ENCODE peak calls at places on chromosomes 7 and 10, in eight cellular contexts. One of them, this sample, is unnamed. For H3K27me3, the result is how much of the 10 kb centered on the place peaks cover.

GRCh38 chr10:44769449-44769848 is 141.7 kb upstream of the TMEM72 start:
- DNase-seq in upper lobe of right lung: no peak
- DNase-seq in IMR-90: no peak
- DNase-seq in pancreas: no peak
- DNase-seq in suprapubic skin: no peak
- DNase-seq in heart right ventricle: no peak
- DNase-seq in BJ: no peak
- DNase-seq in PC-9: no peak
- DNase-seq in this sample: no peak

GRCh38 chr7:98826811-98827231 is 43.0 kb downstream of the TMEM130 start:
- DNase-seq in upper lobe of right lung: no peak
- DNase-seq in IMR-90: no peak
- DNase-seq in pancreas: peak
- DNase-seq in suprapubic skin: no peak
- DNase-seq in heart right ventricle: peak
- DNase-seq in BJ: no peak
- DNase-seq in PC-9: no peak
- DNase-seq in this sample: no peak

GRCh38 chr10:85888004-85888403 is 478.6 kb downstream of the GRID1 start:
- DNase-seq in upper lobe of right lung: no peak
- DNase-seq in IMR-90: no peak
- DNase-seq in pancreas: no peak
- DNase-seq in suprapubic skin: no peak
- DNase-seq in heart right ventricle: no peak
- DNase-seq in BJ: no peak
- DNase-seq in PC-9: no peak
- DNase-seq in this sample: no peak

GRCh38 chr10:6119423-6119822 is 30.6 kb downstream of the RBM17 start:
- DNase-seq in upper lobe of right lung: no peak
- DNase-seq in IMR-90: no peak
- DNase-seq in pancreas: no peak
- DNase-seq in suprapubic skin: no peak
- DNase-seq in heart right ventricle: no peak
- DNase-seq in BJ: no peak
- DNase-seq in PC-9: no peak
- DNase-seq in this sample: no peak

GRCh38 chr10:28130267-28130666 is 131.4 kb upstream of the ODAD2 start:
- DNase-seq in upper lobe of right lung: no peak
- DNase-seq in IMR-90: peak
- DNase-seq in pancreas: no peak
- DNase-seq in suprapubic skin: no peak
- DNase-seq in heart right ventricle: no peak
- DNase-seq in BJ: peak
- DNase-seq in PC-9: no peak
- DNase-seq in this sample: no peak

GRCh38 chr10:52678611-52679010 is 94.0 kb downstream of the MBL2 start:
- DNase-seq in upper lobe of right lung: no peak
- DNase-seq in IMR-90: no peak
- DNase-seq in pancreas: no peak
- DNase-seq in suprapubic skin: no peak
- DNase-seq in heart right ventricle: no peak
- DNase-seq in BJ: no peak
- DNase-seq in PC-9: no peak
- DNase-seq in this sample: no peak

GRCh38 chr7:23467281-23467680 is 3.0 kb downstream of the IGF2BP3 start:
- DNase-seq in upper lobe of right lung: no peak
- DNase-seq in IMR-90: no peak
- DNase-seq in pancreas: no peak
- DNase-seq in suprapubic skin: no peak
- DNase-seq in heart right ventricle: no peak
- DNase-seq in BJ: no peak
- DNase-seq in PC-9: no peak
- DNase-seq in this sample: no peak

GRCh38 chr7:158494162-158494586 is 93.4 kb downstream of the PTPRN2 start:
- DNase-seq in upper lobe of right lung: no peak
- DNase-seq in IMR-90: no peak
- DNase-seq in pancreas: no peak
- DNase-seq in suprapubic skin: no peak
- DNase-seq in heart right ventricle: no peak
- DNase-seq in BJ: no peak
- DNase-seq in PC-9: no peak
- DNase-seq in this sample: no peak

GRCh38 chr10:101287183-101287830 is 58.0 kb upstream of the LBX1 start:
- DNase-seq in upper lobe of right lung: no peak
- DNase-seq in IMR-90: no peak
- DNase-seq in pancreas: no peak
- DNase-seq in suprapubic skin: no peak
- DNase-seq in heart right ventricle: no peak
- DNase-seq in BJ: no peak
- DNase-seq in PC-9: no peak
- DNase-seq in this sample: no peak

GRCh38 chr10:101287922-101288638 is 58.8 kb upstream of the LBX1 start:
- DNase-seq in upper lobe of right lung: no peak
- DNase-seq in IMR-90: peak
- DNase-seq in pancreas: no peak
- DNase-seq in suprapubic skin: no peak
- DNase-seq in heart right ventricle: no peak
- DNase-seq in BJ: no peak
- DNase-seq in PC-9: no peak
- DNase-seq in this sample: no peak

GRCh38 chr10:101290415-101290814 is 61.2 kb upstream of the LBX1 start:
- DNase-seq in upper lobe of right lung: no peak
- DNase-seq in IMR-90: no peak
- DNase-seq in pancreas: no peak
- DNase-seq in suprapubic skin: no peak
- DNase-seq in heart right ventricle: no peak
- DNase-seq in BJ: no peak
- DNase-seq in PC-9: no peak
- DNase-seq in this sample: no peak

GRCh38 chr10:101291254-101292193 is 62.3 kb upstream of the LBX1 start:
- DNase-seq in upper lobe of right lung: no peak
- DNase-seq in IMR-90: peak
- DNase-seq in pancreas: peak
- DNase-seq in suprapubic skin: no peak
- DNase-seq in heart right ventricle: peak
- DNase-seq in BJ: no peak
- DNase-seq in PC-9: no peak
- DNase-seq in this sample: no peak

GRCh38 chr10:101289541-101289940 is 60.3 kb upstream of the LBX1 start:
- DNase-seq in upper lobe of right lung: no peak
- DNase-seq in IMR-90: no peak
- DNase-seq in pancreas: no peak
- DNase-seq in suprapubic skin: no peak
- DNase-seq in heart right ventricle: no peak
- DNase-seq in BJ: no peak
- DNase-seq in PC-9: no peak
- DNase-seq in this sample: no peak
- H3K27me3 ChIP-seq in upper lobe of right lung: half or more
- H3K27me3 ChIP-seq in IMR-90: half or more
- H3K27me3 ChIP-seq in pancreas: under half
- H3K27me3 ChIP-seq in suprapubic skin: half or more
- H3K27me3 ChIP-seq in heart right ventricle: half or more
- H3K27me3 ChIP-seq in BJ: half or more
- H3K27me3 ChIP-seq in PC-9: under half
- H3K27me3 ChIP-seq in this sample: half or more

GRCh38 chr7:131943211-131943610 is 386.8 kb upstream of the PODXL start:
- DNase-seq in upper lobe of right lung: no peak
- DNase-seq in IMR-90: no peak
- DNase-seq in pancreas: no peak
- DNase-seq in suprapubic skin: peak
- DNase-seq in heart right ventricle: no peak
- DNase-seq in BJ: no peak
- DNase-seq in PC-9: no peak
- DNase-seq in this sample: no peak

GRCh38 chr7:131945948-131946525 is 389.6 kb upstream of the PODXL start:
- DNase-seq in upper lobe of right lung: no peak
- DNase-seq in IMR-90: no peak
- DNase-seq in pancreas: no peak
- DNase-seq in suprapubic skin: peak
- DNase-seq in heart right ventricle: no peak
- DNase-seq in BJ: no peak
- DNase-seq in PC-9: no peak
- DNase-seq in this sample: no peak

GRCh38 chr7:131944556-131945069 is 388.2 kb upstream of the PODXL start:
- DNase-seq in upper lobe of right lung: no peak
- DNase-seq in IMR-90: no peak
- DNase-seq in pancreas: no peak
- DNase-seq in suprapubic skin: peak
- DNase-seq in heart right ventricle: no peak
- DNase-seq in BJ: no peak
- DNase-seq in PC-9: no peak
- DNase-seq in this sample: no peak

GRCh38 chr7:131943616-131944015 is 387.2 kb upstream of the PODXL start:
- DNase-seq in upper lobe of right lung: no peak
- DNase-seq in IMR-90: no peak
- DNase-seq in pancreas: no peak
- DNase-seq in suprapubic skin: peak
- DNase-seq in heart right ventricle: no peak
- DNase-seq in BJ: no peak
- DNase-seq in PC-9: no peak
- DNase-seq in this sample: no peak

GRCh38 chr7:131945313-131945831 is 388.9 kb upstream of the PODXL start:
- DNase-seq in upper lobe of right lung: no peak
- DNase-seq in IMR-90: peak
- DNase-seq in pancreas: peak
- DNase-seq in suprapubic skin: peak
- DNase-seq in heart right ventricle: peak
- DNase-seq in BJ: no peak
- DNase-seq in PC-9: peak
- DNase-seq in this sample: no peak
- TF ChIP-seq CTCF in upper lobe of right lung: peak
- TF ChIP-seq CTCF in IMR-90: peak
- TF ChIP-seq CTCF in pancreas: peak
- TF ChIP-seq CTCF in suprapubic skin: peak
- TF ChIP-seq CTCF in heart right ventricle: peak
- TF ChIP-seq CTCF in BJ: peak
- TF ChIP-seq CTCF in PC-9: peak
- TF ChIP-seq CTCF in this sample: peak

DNA sequence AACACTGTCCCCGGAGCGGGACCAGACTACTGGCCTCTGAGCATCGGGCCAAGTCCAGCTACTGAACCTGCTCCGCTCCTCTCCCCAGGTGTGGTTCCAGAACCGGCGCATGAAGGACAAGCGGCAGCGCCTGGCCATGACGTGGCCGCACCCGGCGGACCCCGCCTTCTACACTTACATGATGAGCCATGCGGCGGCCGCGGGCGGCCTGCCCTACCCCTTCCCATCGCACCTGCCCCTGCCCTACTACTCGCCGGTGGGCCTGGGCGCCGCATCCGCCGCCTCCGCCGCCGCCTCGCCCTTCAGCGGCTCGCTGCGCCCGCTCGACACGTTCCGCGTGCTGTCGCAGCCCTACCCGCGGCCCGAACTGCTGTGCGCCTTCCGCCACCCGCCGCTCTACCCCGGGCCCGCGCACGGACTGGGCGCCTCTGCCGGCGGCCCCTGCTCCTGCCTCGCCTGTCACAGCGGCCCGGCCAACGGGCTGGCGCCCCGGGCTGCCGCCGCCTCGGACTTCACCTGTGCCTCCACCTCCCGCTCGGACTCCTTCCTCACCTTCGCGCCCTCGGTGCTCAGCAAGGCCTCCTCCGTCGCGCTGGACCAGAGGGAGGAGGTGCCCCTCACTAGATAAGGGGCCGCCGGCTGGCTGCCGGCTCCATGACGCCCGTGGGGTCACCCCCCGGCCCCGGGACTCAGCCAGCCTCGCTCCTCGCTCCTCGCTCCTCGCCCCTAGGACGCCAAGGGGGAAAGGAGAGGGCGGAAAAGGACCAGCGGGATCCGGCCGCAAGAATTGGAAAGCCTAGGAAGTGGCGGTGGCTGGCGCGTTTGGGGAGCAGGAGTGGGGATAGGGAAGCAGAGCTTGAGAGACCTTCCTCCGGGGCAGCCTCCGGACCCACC is 3.4 kb downstream of the EVX1 start:
- DNase-seq in upper lobe of right lung: no peak
- DNase-seq in IMR-90: no peak
- DNase-seq in pancreas: peak
- DNase-seq in suprapubic skin: no peak
- DNase-seq in heart right ventricle: no peak
- DNase-seq in BJ: no peak
- DNase-seq in PC-9: peak
- DNase-seq in this sample: no peak
- H3K4me3 ChIP-seq in upper lobe of right lung: no peak
- H3K4me3 ChIP-seq in IMR-90: no peak
- H3K4me3 ChIP-seq in pancreas: no peak
- H3K4me3 ChIP-seq in suprapubic skin: peak
- H3K4me3 ChIP-seq in heart right ventricle: peak
- H3K4me3 ChIP-seq in BJ: no peak
- H3K4me3 ChIP-seq in PC-9: no peak
- H3K4me3 ChIP-seq in this sample: no peak

GRCh38 chr10:23078114-23078513 is 17.3 kb upstream of the MSRB2 start:
- DNase-seq in upper lobe of right lung: no peak
- DNase-seq in IMR-90: no peak
- DNase-seq in pancreas: no peak
- DNase-seq in suprapubic skin: no peak
- DNase-seq in heart right ventricle: no peak
- DNase-seq in BJ: no peak
- DNase-seq in PC-9: no peak
- DNase-seq in this sample: no peak

GRCh38 chr10:23081156-23081833 is 14.1 kb upstream of the MSRB2 start:
- DNase-seq in upper lobe of right lung: no peak
- DNase-seq in IMR-90: peak
- DNase-seq in pancreas: no peak
- DNase-seq in suprapubic skin: no peak
- DNase-seq in heart right ventricle: no peak
- DNase-seq in BJ: no peak
- DNase-seq in PC-9: no peak
- DNase-seq in this sample: no peak

GRCh38 chr10:23079700-23080099 is 15.7 kb upstream of the MSRB2 start:
- DNase-seq in upper lobe of right lung: no peak
- DNase-seq in IMR-90: no peak
- DNase-seq in pancreas: no peak
- DNase-seq in suprapubic skin: no peak
- DNase-seq in heart right ventricle: no peak
- DNase-seq in BJ: no peak
- DNase-seq in PC-9: no peak
- DNase-seq in this sample: no peak

GRCh38 chr10:23081891-23082290 is 13.5 kb upstream of the MSRB2 start:
- DNase-seq in upper lobe of right lung: no peak
- DNase-seq in IMR-90: peak
- DNase-seq in pancreas: no peak
- DNase-seq in suprapubic skin: no peak
- DNase-seq in heart right ventricle: no peak
- DNase-seq in BJ: no peak
- DNase-seq in PC-9: no peak
- DNase-seq in this sample: no peak

DNA sequence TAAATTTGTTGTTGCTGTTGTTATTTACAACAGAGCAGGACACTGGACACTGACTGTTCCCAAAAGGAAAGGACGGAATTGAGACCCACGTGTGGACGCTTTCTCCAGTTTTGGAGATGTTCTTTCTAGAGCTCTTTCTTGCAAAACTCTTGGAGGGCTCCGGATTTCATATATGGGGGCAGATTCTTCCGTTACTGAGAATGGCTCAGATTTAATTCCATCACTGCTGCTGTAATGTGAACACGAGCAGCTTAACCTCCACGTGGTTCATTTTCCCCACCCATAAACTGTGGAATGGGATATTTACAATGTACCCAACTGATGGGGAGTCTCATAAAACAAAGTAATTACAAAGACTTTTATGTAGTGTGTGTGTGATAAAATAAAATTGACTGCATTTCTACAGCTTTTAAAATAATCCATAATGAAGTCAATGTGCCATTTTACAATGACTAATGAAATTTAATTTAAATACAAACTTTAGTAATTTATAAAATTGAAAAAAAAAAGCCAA is 15.1 kb upstream of the MSRB2 start:
- DNase-seq in upper lobe of right lung: no peak
- DNase-seq in IMR-90: no peak
- DNase-seq in pancreas: no peak
- DNase-seq in suprapubic skin: no peak
- DNase-seq in heart right ventricle: no peak
- DNase-seq in BJ: no peak
- DNase-seq in PC-9: no peak
- DNase-seq in this sample: no peak
- H3K27me3 ChIP-seq in upper lobe of right lung: under half
- H3K27me3 ChIP-seq in IMR-90: under half
- H3K27me3 ChIP-seq in pancreas: under half
- H3K27me3 ChIP-seq in suprapubic skin: under half
- H3K27me3 ChIP-seq in heart right ventricle: under half
- H3K27me3 ChIP-seq in BJ: under half
- H3K27me3 ChIP-seq in PC-9: under half
- H3K27me3 ChIP-seq in this sample: under half